ENCODE peak calls at places on chromosomes 6 and 20, in seven cellular contexts. I, E, M, R, D, V and W are unnamed samples.

GRCh38 chr6:139402935-139403386 is 28.5 kb upstream of the CITED2 start:
- DNase-seq in I (no peak), E (no peak), M (no peak), R (no peak), D (no peak), V (no peak), W (no peak)

GRCh38 chr20:51493346-51493791 is 49.1 kb downstream of the NFATC2 start:
- DNase-seq in I (no peak), E (no peak), M (no peak), R (no peak), D (no peak), V (no peak), W (no peak)

GRCh38 chr20:53578492-53579222 is 15.0 kb downstream of the ZNF217 start:
- DNase-seq in I (peak; percentile 80), E (peak; percentile 42), M (peak; percentile 94), R (peak; percentile 50), D (peak; percentile 55), V (peak; percentile 27), W (peak; percentile 99)

GRCh38 chr20:45944151-45944964 is 9.9 kb downstream of the PCIF1 start:
- DNase-seq in I (peak; percentile 25), E (no peak), M (no peak), R (no peak), D (no peak), V (no peak), W (no peak)

GRCh38 chr20:44468044-44468782 is 7.5 kb upstream of the TTPAL start:
- DNase-seq in I (no peak), E (no peak), M (no peak), R (no peak), D (no peak), V (no peak), W (no peak)

GRCh38 chr6:152723398-152723797 is 25.7 kb downstream of the MYCT1 start:
- DNase-seq in I (no peak), E (no peak), M (no peak), R (no peak), D (no peak), V (no peak), W (no peak)

GRCh38 chr6:87312860-87313259 is 9.5 kb upstream of the SMIM8 start:
- DNase-seq in I (no peak), E (no peak), M (no peak), R (no peak), D (no peak), V (no peak), W (no peak)

GRCh38 chr20:36085686-36086267 is 68.8 kb upstream of the EPB41L1 start:
- DNase-seq in I (peak; percentile 88), E (no peak), M (no peak), R (no peak), D (no peak), V (no peak), W (peak; percentile 98)

GRCh38 chr20:44805991-44806729 is 4.2 kb downstream of the RIMS4 start:
- DNase-seq in I (no peak), E (no peak), M (no peak), R (no peak), D (no peak), V (no peak), W (no peak)

GRCh38 chr6:101232946-101233345 is 160.6 kb upstream of the GRIK2 start:
- DNase-seq in I (no peak), E (no peak), M (no peak), R (no peak), D (no peak), V (no peak), W (no peak)

GRCh38 chr20:15977026-15977425 is 596.2 kb downstream of the KIF16B start:
- DNase-seq in I (no peak), E (no peak), M (no peak), R (no peak), D (no peak), V (no peak), W (no peak)

GRCh38 chr6:109595998-109596397 is 95.0 kb downstream of the AK9 start:
- DNase-seq in I (peak; percentile 34), E (no peak), M (peak; percentile 51), R (peak; percentile 5), D (no peak), V (no peak), W (peak; percentile 15)

GRCh38 chr20:49045440-49046086 is 549 bp upstream of the CSE1L start:
- DNase-seq in I (no peak), E (no peak), M (no peak), R (peak; percentile 48), D (peak; percentile 46), V (no peak), W (no peak)

GRCh38 chr6:140281236-140281635 is 906.8 kb upstream of the CITED2 start:
- DNase-seq in I (no peak), E (no peak), M (no peak), R (no peak), D (no peak), V (no peak), W (no peak)

GRCh38 chr6:87465041-87465440 is 7.7 kb upstream of the SLC35A1 start:
- DNase-seq in I (no peak), E (no peak), M (no peak), R (peak; percentile 66), D (no peak), V (no peak), W (no peak)